ENCODE peak calls at places on chromosomes 3 and 15, in five cellular contexts. A, V, S, J and Z are unnamed samples.

GRCh38 chr15:70748281-70748747 is 15.0 kb downstream of the UACA start:
- DNase-seq in A (no peak), V (no peak), J (peak), S (no peak), Z (no peak)

GRCh38 chr15:65896231-65896630 is 26.9 kb downstream of the RAB11A start:
- DNase-seq in A (no peak), J (no peak), S (no peak), V (no peak), Z (no peak)

GRCh38 chr3:43338295-43338694 is 52.0 kb downstream of the SNRK start:
- DNase-seq in J (no peak), S (no peak), V (no peak), A (no peak), Z (peak)

GRCh38 chr15:71011503-71012155 is 103.6 kb upstream of the THSD4 start:
- DNase-seq in A (no peak), S (no peak), V (peak), J (no peak), Z (peak)

GRCh38 chr15:51186121-51186795 is 91.6 kb upstream of the TNFAIP8L3 start:
- DNase-seq in S (no peak), V (no peak), J (no peak), A (no peak), Z (no peak)

GRCh38 chr3:157282261-157283191 is 122.6 kb upstream of the CCNL1 start:
- DNase-seq in A (no peak), V (no peak), S (no peak), J (peak), Z (no peak)

GRCh38 chr3:169996063-169996462 is 29.5 kb downstream of the SEC62 start:
- DNase-seq in S (no peak), V (no peak), J (no peak), A (no peak), Z (no peak)

GRCh38 chr15:56082263-56082761 is 88.9 kb upstream of the NEDD4 start:
- DNase-seq in J (no peak), V (no peak), A (no peak), S (no peak), Z (no peak)

GRCh38 chr15:48627260-48627969 is 18.1 kb downstream of the FBN1 start:
- DNase-seq in J (peak), A (no peak), S (no peak), V (no peak), Z (no peak)

GRCh38 chr15:34739346-34739745 is 15.5 kb downstream of the GJD2 start:
- DNase-seq in S (no peak), J (no peak), V (no peak), A (no peak), Z (no peak)

GRCh38 chr3:131231710-131232348 is 149.7 kb upstream of the NUDT16 start:
- DNase-seq in J (no peak), A (no peak), V (no peak), S (no peak), Z (peak)

GRCh38 chr3:159624616-159625015 is 364.0 kb upstream of the IL12A start:
- DNase-seq in V (no peak), J (no peak), S (no peak), A (no peak), Z (no peak)